ENCODE peak calls at places on chromosomes 13 and 19, in six cellular contexts. One of them, this sample, is unnamed.

GRCh38 chr13:29402168-29402621 is 193.3 kb downstream of the SLC7A1 start:
- DNase-seq in mesendoderm: no peak
- DNase-seq in GM23248: no peak
- DNase-seq in left lung: no peak
- DNase-seq in Peyer's patch: no peak
- DNase-seq in tibial artery: no peak
- DNase-seq in this sample: no peak

GRCh38 chr19:43675269-43675879 is 5.4 kb upstream of the PLAUR start:
- DNase-seq in mesendoderm: no peak
- DNase-seq in GM23248: peak; percentile 70
- DNase-seq in left lung: peak; percentile 82
- DNase-seq in Peyer's patch: peak; percentile 90
- DNase-seq in tibial artery: no peak
- DNase-seq in this sample: no peak

GRCh38 chr19:7833225-7834156 is 3.5 kb downstream of the EVI5L start:
- DNase-seq in mesendoderm: no peak
- DNase-seq in GM23248: peak; percentile 90
- DNase-seq in left lung: peak; percentile 91
- DNase-seq in Peyer's patch: peak; percentile 91
- DNase-seq in tibial artery: no peak
- DNase-seq in this sample: no peak

GRCh38 chr13:66506979-66507378 is 723.2 kb downstream of the PCDH9 start:
- DNase-seq in mesendoderm: no peak
- DNase-seq in GM23248: no peak
- DNase-seq in left lung: no peak
- DNase-seq in Peyer's patch: no peak
- DNase-seq in tibial artery: no peak
- DNase-seq in this sample: no peak

GRCh38 chr19:3061214-3062161 is 807 bp downstream of the TLE5 start:
- DNase-seq in mesendoderm: no peak
- DNase-seq in GM23248: peak; percentile 61
- DNase-seq in left lung: peak; percentile 83
- DNase-seq in Peyer's patch: peak; percentile 88
- DNase-seq in tibial artery: no peak
- DNase-seq in this sample: peak; percentile 51

GRCh38 chr13:29362849-29363604 is 232.5 kb downstream of the SLC7A1 start:
- DNase-seq in mesendoderm: peak; percentile 86
- DNase-seq in GM23248: peak; percentile 68
- DNase-seq in left lung: no peak
- DNase-seq in Peyer's patch: peak; percentile 52
- DNase-seq in tibial artery: no peak
- DNase-seq in this sample: peak; percentile 4

GRCh38 chr19:5338661-5339469 is 1.7 kb downstream of the PTPRS start:
- DNase-seq in mesendoderm: peak; percentile 84
- DNase-seq in GM23248: no peak
- DNase-seq in left lung: no peak
- DNase-seq in Peyer's patch: no peak
- DNase-seq in tibial artery: no peak
- DNase-seq in this sample: no peak

GRCh38 chr19:47598407-47599349 is 10.3 kb upstream of the BICRA start:
- DNase-seq in mesendoderm: peak; percentile 97
- DNase-seq in GM23248: peak; percentile 98
- DNase-seq in left lung: peak; percentile 55
- DNase-seq in Peyer's patch: peak; percentile 65
- DNase-seq in tibial artery: peak; percentile 86
- DNase-seq in this sample: no peak

GRCh38 chr13:109154546-109154945 is 525.1 kb downstream of the MYO16 start:
- DNase-seq in mesendoderm: peak; percentile 39
- DNase-seq in GM23248: no peak
- DNase-seq in left lung: no peak
- DNase-seq in Peyer's patch: no peak
- DNase-seq in tibial artery: no peak
- DNase-seq in this sample: no peak

GRCh38 chr13:103671547-103671946 is 605.3 kb upstream of the SLC10A2 start:
- DNase-seq in mesendoderm: peak; percentile 1
- DNase-seq in GM23248: no peak
- DNase-seq in left lung: no peak
- DNase-seq in Peyer's patch: no peak
- DNase-seq in tibial artery: no peak
- DNase-seq in this sample: no peak

GRCh38 chr13:44231786-44232516 is 141.7 kb upstream of the SERP2 start:
- DNase-seq in mesendoderm: peak; percentile 97
- DNase-seq in GM23248: peak; percentile 95
- DNase-seq in left lung: peak; percentile 85
- DNase-seq in Peyer's patch: peak; percentile 83
- DNase-seq in tibial artery: peak; percentile 58
- DNase-seq in this sample: no peak

GRCh38 chr19:37813340-37813739 is 34.0 kb upstream of the ZNF573 start:
- DNase-seq in mesendoderm: no peak
- DNase-seq in GM23248: no peak
- DNase-seq in left lung: no peak
- DNase-seq in Peyer's patch: no peak
- DNase-seq in tibial artery: no peak
- DNase-seq in this sample: no peak

GRCh38 chr13:79966039-79966438 is 374.9 kb downstream of the SPRY2 start:
- DNase-seq in mesendoderm: no peak
- DNase-seq in GM23248: peak; percentile 19
- DNase-seq in left lung: no peak
- DNase-seq in Peyer's patch: no peak
- DNase-seq in tibial artery: no peak
- DNase-seq in this sample: no peak

GRCh38 chr19:54551950-54552912 is 21.4 kb upstream of the LILRA2 start:
- DNase-seq in mesendoderm: no peak
- DNase-seq in GM23248: no peak
- DNase-seq in left lung: peak; percentile 87
- DNase-seq in Peyer's patch: no peak
- DNase-seq in tibial artery: peak; percentile 55
- DNase-seq in this sample: no peak

GRCh38 chr19:10984166-10984735 is 23.4 kb downstream of the SMARCA4 start:
- DNase-seq in mesendoderm: no peak
- DNase-seq in GM23248: no peak
- DNase-seq in left lung: peak; percentile 68
- DNase-seq in Peyer's patch: no peak
- DNase-seq in tibial artery: no peak
- DNase-seq in this sample: no peak

GRCh38 chr13:110771194-110771593 is 57.7 kb downstream of the ING1 start:
- DNase-seq in mesendoderm: no peak
- DNase-seq in GM23248: no peak
- DNase-seq in left lung: no peak
- DNase-seq in Peyer's patch: no peak
- DNase-seq in tibial artery: no peak
- DNase-seq in this sample: no peak

GRCh38 chr19:50332264-50333038 is 3.3 kb upstream of the KCNC3 start:
- DNase-seq in mesendoderm: peak; percentile 92
- DNase-seq in GM23248: no peak
- DNase-seq in left lung: no peak
- DNase-seq in Peyer's patch: no peak
- DNase-seq in tibial artery: no peak
- DNase-seq in this sample: no peak

GRCh38 chr13:71866173-71867091 is 572 bp downstream of the DACH1 start:
- DNase-seq in mesendoderm: peak; percentile 29
- DNase-seq in GM23248: peak; percentile 24
- DNase-seq in left lung: peak; percentile 91
- DNase-seq in Peyer's patch: peak; percentile 53
- DNase-seq in tibial artery: no peak
- DNase-seq in this sample: no peak

GRCh38 chr13:113836917-113837553 is 26.8 kb downstream of the GAS6 start:
- DNase-seq in mesendoderm: no peak
- DNase-seq in GM23248: peak; percentile 95
- DNase-seq in left lung: no peak
- DNase-seq in Peyer's patch: no peak
- DNase-seq in tibial artery: peak; percentile 62
- DNase-seq in this sample: no peak

GRCh38 chr19:7098096-7098495 is 28.6 kb downstream of the ZNF557 start:
- DNase-seq in mesendoderm: no peak
- DNase-seq in GM23248: no peak
- DNase-seq in left lung: no peak
- DNase-seq in Peyer's patch: no peak
- DNase-seq in tibial artery: no peak
- DNase-seq in this sample: no peak

GRCh38 chr19:3402631-3403443 is 36.5 kb downstream of the NFIC start:
- DNase-seq in mesendoderm: no peak
- DNase-seq in GM23248: no peak
- DNase-seq in left lung: no peak
- DNase-seq in Peyer's patch: no peak
- DNase-seq in tibial artery: no peak
- DNase-seq in this sample: no peak

GRCh38 chr13:33208290-33208990 is 77.1 kb downstream of the STARD13 start:
- DNase-seq in mesendoderm: no peak
- DNase-seq in GM23248: peak; percentile 15
- DNase-seq in left lung: no peak
- DNase-seq in Peyer's patch: no peak
- DNase-seq in tibial artery: no peak
- DNase-seq in this sample: no peak

GRCh38 chr19:13441810-13442512 is 64.3 kb downstream of the CACNA1A start:
- DNase-seq in mesendoderm: peak; percentile 78
- DNase-seq in GM23248: peak; percentile 60
- DNase-seq in left lung: no peak
- DNase-seq in Peyer's patch: peak; percentile 50
- DNase-seq in tibial artery: no peak
- DNase-seq in this sample: peak; percentile 0

GRCh38 chr19:40739871-40740703 is 10.2 kb downstream of the ACTMAP start:
- DNase-seq in mesendoderm: no peak
- DNase-seq in GM23248: peak; percentile 69
- DNase-seq in left lung: no peak
- DNase-seq in Peyer's patch: no peak
- DNase-seq in tibial artery: no peak
- DNase-seq in this sample: no peak

GRCh38 chr13:48938308-48938943 is 37.3 kb upstream of the FNDC3A start:
- DNase-seq in mesendoderm: peak; percentile 41
- DNase-seq in GM23248: no peak
- DNase-seq in left lung: no peak
- DNase-seq in Peyer's patch: no peak
- DNase-seq in tibial artery: no peak
- DNase-seq in this sample: no peak

GRCh38 chr13:110812869-110813645 is 99.6 kb downstream of the ING1 start:
- DNase-seq in mesendoderm: no peak
- DNase-seq in GM23248: no peak
- DNase-seq in left lung: no peak
- DNase-seq in Peyer's patch: no peak
- DNase-seq in tibial artery: no peak
- DNase-seq in this sample: no peak

GRCh38 chr13:102680842-102681725 is 13.8 kb downstream of the METTL21C start:
- DNase-seq in mesendoderm: no peak
- DNase-seq in GM23248: peak; percentile 47
- DNase-seq in left lung: no peak
- DNase-seq in Peyer's patch: no peak
- DNase-seq in tibial artery: no peak
- DNase-seq in this sample: no peak

GRCh38 chr13:98097749-98098148 is 45.1 kb upstream of the FARP1 start:
- DNase-seq in mesendoderm: peak; percentile 37
- DNase-seq in GM23248: no peak
- DNase-seq in left lung: no peak
- DNase-seq in Peyer's patch: no peak
- DNase-seq in tibial artery: no peak
- DNase-seq in this sample: no peak

GRCh38 chr19:14369399-14370168 is 11.7 kb upstream of the ADGRE5 start:
- DNase-seq in mesendoderm: no peak
- DNase-seq in GM23248: peak; percentile 82
- DNase-seq in left lung: no peak
- DNase-seq in Peyer's patch: peak; percentile 80
- DNase-seq in tibial artery: no peak
- DNase-seq in this sample: peak; percentile 82

GRCh38 chr13:36706755-36707154 is 32.9 kb downstream of the SERTM1 start:
- DNase-seq in mesendoderm: no peak
- DNase-seq in GM23248: peak; percentile 63
- DNase-seq in left lung: no peak
- DNase-seq in Peyer's patch: no peak
- DNase-seq in tibial artery: no peak
- DNase-seq in this sample: no peak
- H3K27ac ChIP-seq in mesendoderm: no peak overlapping the region
- H3K27ac ChIP-seq in GM23248: no peak overlapping the region
- H3K27ac ChIP-seq in left lung: no peak overlapping the region
- H3K27ac ChIP-seq in Peyer's patch: no peak overlapping the region
- H3K27ac ChIP-seq in tibial artery: no peak overlapping the region
- H3K27ac ChIP-seq in this sample: no peak overlapping the region

GRCh38 chr19:58497634-58498170 is 14.1 kb downstream of the SLC27A5 start:
- DNase-seq in mesendoderm: no peak
- DNase-seq in GM23248: no peak
- DNase-seq in left lung: peak; percentile 43
- DNase-seq in Peyer's patch: no peak
- DNase-seq in tibial artery: no peak
- DNase-seq in this sample: no peak
- H3K4me3 ChIP-seq in mesendoderm: no peak overlapping the region
- H3K4me3 ChIP-seq in GM23248: no peak overlapping the region
- H3K4me3 ChIP-seq in left lung: no peak overlapping the region
- H3K4me3 ChIP-seq in Peyer's patch: no peak overlapping the region
- H3K4me3 ChIP-seq in tibial artery: no peak overlapping the region
- H3K4me3 ChIP-seq in this sample: no peak overlapping the region

GRCh38 chr13:25167349-25167748 is 4.7 kb downstream of the AMER2 start:
- DNase-seq in mesendoderm: no peak
- DNase-seq in GM23248: no peak
- DNase-seq in left lung: no peak
- DNase-seq in Peyer's patch: no peak
- DNase-seq in tibial artery: no peak
- DNase-seq in this sample: no peak

GRCh38 chr13:25169951-25170553 is 2.0 kb downstream of the AMER2 start:
- DNase-seq in mesendoderm: peak; percentile 28
- DNase-seq in GM23248: no peak
- DNase-seq in left lung: peak; percentile 72
- DNase-seq in Peyer's patch: no peak
- DNase-seq in tibial artery: no peak
- DNase-seq in this sample: no peak

GRCh38 chr13:25169356-25169755 is 2.7 kb downstream of the AMER2 start:
- DNase-seq in mesendoderm: no peak
- DNase-seq in GM23248: no peak
- DNase-seq in left lung: no peak
- DNase-seq in Peyer's patch: no peak
- DNase-seq in tibial artery: no peak
- DNase-seq in this sample: no peak

GRCh38 chr13:25167775-25168174 is 4.3 kb downstream of the AMER2 start:
- DNase-seq in mesendoderm: no peak
- DNase-seq in GM23248: no peak
- DNase-seq in left lung: no peak
- DNase-seq in Peyer's patch: no peak
- DNase-seq in tibial artery: no peak
- DNase-seq in this sample: no peak

DNA sequence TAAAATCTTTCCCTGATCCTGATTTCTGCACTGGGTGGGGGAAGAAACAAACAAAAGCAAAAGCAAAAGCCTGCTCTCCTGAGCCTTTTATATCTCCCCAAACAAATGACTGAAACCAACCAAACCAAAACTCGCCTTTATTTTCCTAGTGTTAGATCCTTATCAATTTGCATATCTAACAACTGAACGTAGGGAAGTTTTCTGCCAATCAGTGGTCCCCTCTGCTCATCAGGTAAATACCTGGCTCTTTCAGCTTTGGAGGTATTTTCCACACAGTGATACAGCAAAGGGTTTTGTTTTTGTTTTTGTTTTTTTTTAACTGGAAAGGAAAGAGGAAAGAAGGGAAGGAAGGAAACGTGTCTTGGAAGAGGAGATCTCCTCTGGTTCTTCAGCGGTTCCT is 3.3 kb downstream of the AMER2 start:
- DNase-seq in mesendoderm: peak; percentile 38
- DNase-seq in GM23248: no peak
- DNase-seq in left lung: no peak
- DNase-seq in Peyer's patch: no peak
- DNase-seq in tibial artery: no peak
- DNase-seq in this sample: no peak
- H3K27me3 ChIP-seq in mesendoderm: peaks cover 8% of the 10 kb centered on the region
- H3K27me3 ChIP-seq in GM23248: peaks cover 67% of the 10 kb centered on the region
- H3K27me3 ChIP-seq in left lung: peaks cover 58% of the 10 kb centered on the region
- H3K27me3 ChIP-seq in Peyer's patch: peaks cover 13% of the 10 kb centered on the region
- H3K27me3 ChIP-seq in tibial artery: peaks cover 42% of the 10 kb centered on the region
- H3K27me3 ChIP-seq in this sample: peaks cover 5% of the 10 kb centered on the region

GRCh38 chr13:75537401-75538365 is at the start of gene COMMD6:
- DNase-seq in mesendoderm: peak; percentile 96
- DNase-seq in GM23248: peak; percentile 94
- DNase-seq in left lung: peak; percentile 94
- DNase-seq in Peyer's patch: peak; percentile 86
- DNase-seq in tibial artery: peak; percentile 64
- DNase-seq in this sample: peak; percentile 48
- H3K27ac ChIP-seq in mesendoderm: no peak within 1 kb of the TSS
- H3K27ac ChIP-seq in GM23248: peak within 1 kb of the TSS; percentile 57
- H3K27ac ChIP-seq in left lung: peak within 1 kb of the TSS; percentile 33
- H3K27ac ChIP-seq in Peyer's patch: peak within 1 kb of the TSS; percentile 69
- H3K27ac ChIP-seq in tibial artery: peak within 1 kb of the TSS; percentile 81
- H3K27ac ChIP-seq in this sample: peak within 1 kb of the TSS; percentile 75

This sample was measured in effector memory CD4-positive, alpha-beta T cell.